ENCODE peak calls at places on chromosomes 13 and 19, in seven cellular contexts. Z is heart right ventricle, K is BJ, D is suprapubic skin, V is Caco-2, B is cardiac muscle cell, O is astrocyte of the cerebellum. L is an unnamed sample.

GRCh38 chr13:21060063-21060826 is 1.1 kb downstream of the LATS2 start:
- DNase-seq in Z (peak; percentile 59), K (no peak), D (peak; percentile 71), V (peak; percentile 67), B (peak; percentile 63), O (no peak), L (peak; percentile 63)

GRCh38 chr19:57269515-57270250 is 10.6 kb upstream of the ZNF460 start:
- DNase-seq in Z (no peak), K (peak; percentile 41), D (no peak), V (no peak), B (peak; percentile 76), O (peak; percentile 73), L (peak; percentile 84)

GRCh38 chr13:47726394-47726793 is 274.7 kb downstream of the SUCLA2 start:
- DNase-seq in Z (no peak), K (no peak), D (no peak), V (no peak), B (no peak), O (no peak), L (no peak)

GRCh38 chr13:90806905-90807304 is 540.6 kb upstream of the MIR17HG start:
- DNase-seq in Z (no peak), K (no peak), D (no peak), V (no peak), B (no peak), O (no peak), L (no peak)

GRCh38 chr19:662207-662961 is 630 bp downstream of the RNF126 start:
- DNase-seq in Z (no peak), K (no peak), D (no peak), V (peak; percentile 51), B (peak; percentile 35), O (no peak), L (peak; percentile 35)

GRCh38 chr13:50485979-50486935 is 357.2 kb downstream of the DLEU7 start:
- DNase-seq in Z (no peak), K (no peak), D (no peak), V (no peak), B (peak; percentile 71), O (no peak), L (peak; percentile 37)

GRCh38 chr19:32396046-32396652 is 9.4 kb upstream of the DPY19L3 start:
- DNase-seq in Z (no peak), K (no peak), D (no peak), V (no peak), B (no peak), O (no peak), L (peak; percentile 67)

GRCh38 chr13:43368003-43368402 is 344.6 kb downstream of the DNAJC15 start:
- DNase-seq in Z (no peak), K (no peak), D (no peak), V (peak; percentile 32), B (no peak), O (peak; percentile 37), L (peak; percentile 70)

GRCh38 chr19:3970808-3971598 is at the start of gene DAPK3:
- DNase-seq in Z (peak; percentile 98), K (peak; percentile 81), D (peak; percentile 97), V (peak; percentile 98), B (peak; percentile 99), O (peak; percentile 97), L (peak; percentile 97)

DNA sequence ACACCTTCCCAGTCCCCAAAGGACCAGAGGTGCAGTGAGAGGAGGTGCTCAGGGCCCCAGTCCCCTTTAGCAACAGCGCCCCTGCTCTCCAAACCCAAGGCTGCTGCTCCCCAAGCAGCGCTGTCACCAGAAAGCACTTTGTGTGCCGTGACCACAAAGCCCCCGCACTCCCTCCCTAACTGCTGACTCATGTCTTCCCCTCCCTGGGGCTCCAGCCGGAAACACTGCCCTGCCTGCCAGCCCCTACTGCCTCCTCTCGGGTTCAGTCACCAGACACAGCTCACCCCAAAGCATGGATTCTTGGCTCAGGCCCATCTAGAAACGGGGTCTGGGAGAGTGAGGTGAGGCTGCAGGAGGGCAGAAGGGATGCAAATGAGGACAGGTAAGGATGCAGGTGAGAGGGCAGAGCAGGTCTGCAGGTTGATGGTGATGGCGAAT is 4.9 kb upstream of the TNFSF14 start:
- DNase-seq in Z (peak; percentile 47), K (peak; percentile 1), D (no peak), V (no peak), B (peak; percentile 82), O (peak; percentile 22), L (peak; percentile 50)
- TF ChIP-seq CTCF in Z (no peak), K (peak; percentile 2), D (no peak), V (no peak), B (no peak), O (peak; percentile 4), L (no peak)

DNA sequence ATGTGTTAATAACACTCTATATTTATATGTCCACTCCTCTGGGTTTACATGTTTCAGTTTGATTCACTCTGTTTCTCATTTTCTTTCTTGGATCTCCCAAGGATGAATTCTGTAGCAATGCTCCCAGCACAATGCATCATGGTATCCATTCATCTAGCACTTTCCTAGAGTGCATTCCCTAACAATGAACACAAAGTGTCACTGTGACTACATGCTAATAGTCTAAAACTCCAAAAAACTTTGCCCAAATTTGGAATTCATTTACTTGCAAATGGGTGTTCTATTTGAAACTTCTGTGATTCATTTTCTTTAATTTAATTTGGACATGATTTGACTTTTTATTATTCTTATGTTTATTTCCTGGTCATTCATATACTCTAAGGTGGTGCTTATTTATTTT is 286.3 kb downstream of the POU4F1 start:
- DNase-seq in Z (no peak), K (no peak), D (no peak), V (peak; percentile 6), B (peak; percentile 6), O (no peak), L (no peak)
- TF ChIP-seq CTCF in Z (peak; percentile 42), K (no peak), D (no peak), V (peak; percentile 23), B (peak; percentile 20), O (peak; percentile 35), L (no peak)

DNA sequence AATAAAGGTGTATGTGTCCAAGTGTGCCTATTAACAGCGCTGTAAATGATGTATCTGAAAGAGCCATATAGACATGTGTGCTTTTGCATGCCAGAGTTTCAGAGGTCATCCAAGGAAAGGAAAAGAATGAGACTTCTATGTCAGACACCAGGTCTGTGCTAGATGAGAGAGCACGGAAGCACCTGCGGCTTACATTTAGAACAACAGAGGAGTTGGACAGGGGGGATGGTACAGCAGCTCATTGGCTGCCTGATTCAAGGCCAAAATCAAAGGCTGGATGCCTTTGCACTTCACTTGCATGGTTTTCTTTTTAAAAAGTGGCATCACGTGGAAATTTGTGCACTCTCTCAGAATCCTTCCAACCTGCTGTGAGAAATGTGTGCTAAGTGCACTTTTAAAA is 32.8 kb upstream of the AMER2 start:
- DNase-seq in Z (no peak), K (no peak), D (no peak), V (no peak), B (no peak), O (no peak), L (no peak)
- TF ChIP-seq CTCF in Z (no peak), K (no peak), D (no peak), V (no peak), B (no peak), O (no peak), L (no peak)

GRCh38 chr19:13827656-13828055 is 32.4 kb downstream of the ZSWIM4 start:
- DNase-seq in Z (peak; percentile 2), K (no peak), D (no peak), V (no peak), B (no peak), O (no peak), L (no peak)
- TF ChIP-seq CTCF in Z (no peak), K (no peak), D (no peak), V (no peak), B (no peak), O (no peak), L (no peak)